ENCODE peak calls at places on chromosomes 12 and 14, in eight cellular contexts. One of them, this sample, is unnamed.

GRCh38 chr14:51357250-51357649 is 117.2 kb downstream of the TMX1 start:
- DNase-seq in sigmoid colon: no peak
- DNase-seq in suprapubic skin: no peak
- DNase-seq in body of pancreas: no peak
- DNase-seq in right lobe of liver: no peak
- DNase-seq in tibial nerve: no peak
- DNase-seq in IMR-90: peak; percentile 46
- DNase-seq in A549: no peak
- DNase-seq in this sample: no peak

GRCh38 chr12:67426067-67426466 is 156.9 kb downstream of the CAND1 start:
- DNase-seq in sigmoid colon: no peak
- DNase-seq in suprapubic skin: no peak
- DNase-seq in body of pancreas: peak; percentile 58
- DNase-seq in right lobe of liver: no peak
- DNase-seq in tibial nerve: no peak
- DNase-seq in IMR-90: peak; percentile 80
- DNase-seq in A549: no peak
- DNase-seq in this sample: no peak

GRCh38 chr14:28348797-28349196 is 417.8 kb upstream of the FOXG1 start:
- DNase-seq in sigmoid colon: no peak
- DNase-seq in suprapubic skin: no peak
- DNase-seq in body of pancreas: no peak
- DNase-seq in right lobe of liver: no peak
- DNase-seq in tibial nerve: no peak
- DNase-seq in IMR-90: no peak
- DNase-seq in A549: no peak
- DNase-seq in this sample: no peak

GRCh38 chr12:56836800-56837663 is 73.9 kb downstream of the HSD17B6 start:
- DNase-seq in sigmoid colon: no peak
- DNase-seq in suprapubic skin: no peak
- DNase-seq in body of pancreas: no peak
- DNase-seq in right lobe of liver: no peak
- DNase-seq in tibial nerve: no peak
- DNase-seq in IMR-90: peak; percentile 72
- DNase-seq in A549: no peak
- DNase-seq in this sample: no peak

GRCh38 chr12:52692253-52692652 is 11.1 kb downstream of the KRT77 start:
- DNase-seq in sigmoid colon: no peak
- DNase-seq in suprapubic skin: no peak
- DNase-seq in body of pancreas: no peak
- DNase-seq in right lobe of liver: no peak
- DNase-seq in tibial nerve: no peak
- DNase-seq in IMR-90: no peak
- DNase-seq in A549: no peak
- DNase-seq in this sample: no peak

GRCh38 chr14:82879949-82880535 is 1346.4 kb upstream of the SEL1L start:
- DNase-seq in sigmoid colon: no peak
- DNase-seq in suprapubic skin: no peak
- DNase-seq in body of pancreas: no peak
- DNase-seq in right lobe of liver: no peak
- DNase-seq in tibial nerve: no peak
- DNase-seq in IMR-90: no peak
- DNase-seq in A549: no peak
- DNase-seq in this sample: no peak

GRCh38 chr12:64323476-64324225 is 66.9 kb downstream of the C12orf56 start:
- DNase-seq in sigmoid colon: no peak
- DNase-seq in suprapubic skin: no peak
- DNase-seq in body of pancreas: no peak
- DNase-seq in right lobe of liver: no peak
- DNase-seq in tibial nerve: no peak
- DNase-seq in IMR-90: no peak
- DNase-seq in A549: no peak
- DNase-seq in this sample: no peak

GRCh38 chr14:22819191-22819988 is 4.2 kb upstream of the SLC7A7 start:
- DNase-seq in sigmoid colon: peak; percentile 74
- DNase-seq in suprapubic skin: no peak
- DNase-seq in body of pancreas: peak; percentile 55
- DNase-seq in right lobe of liver: peak; percentile 69
- DNase-seq in tibial nerve: peak; percentile 51
- DNase-seq in IMR-90: peak; percentile 85
- DNase-seq in A549: no peak
- DNase-seq in this sample: peak; percentile 57

GRCh38 chr12:98901189-98901588 is 256.1 kb downstream of the APAF1 start:
- DNase-seq in sigmoid colon: no peak
- DNase-seq in suprapubic skin: no peak
- DNase-seq in body of pancreas: no peak
- DNase-seq in right lobe of liver: no peak
- DNase-seq in tibial nerve: no peak
- DNase-seq in IMR-90: no peak
- DNase-seq in A549: no peak
- DNase-seq in this sample: no peak

GRCh38 chr12:133202493-133203343 is 21.4 kb downstream of the ZNF268 start:
- DNase-seq in sigmoid colon: no peak
- DNase-seq in suprapubic skin: no peak
- DNase-seq in body of pancreas: no peak
- DNase-seq in right lobe of liver: no peak
- DNase-seq in tibial nerve: no peak
- DNase-seq in IMR-90: no peak
- DNase-seq in A549: no peak
- DNase-seq in this sample: no peak

GRCh38 chr12:85794551-85794950 is 41.7 kb downstream of the RASSF9 start:
- DNase-seq in sigmoid colon: no peak
- DNase-seq in suprapubic skin: no peak
- DNase-seq in body of pancreas: no peak
- DNase-seq in right lobe of liver: no peak
- DNase-seq in tibial nerve: no peak
- DNase-seq in IMR-90: peak; percentile 4
- DNase-seq in A549: no peak
- DNase-seq in this sample: no peak

GRCh38 chr14:49769581-49770211 is 1.7 kb downstream of the KLHDC2 start:
- DNase-seq in sigmoid colon: no peak
- DNase-seq in suprapubic skin: no peak
- DNase-seq in body of pancreas: no peak
- DNase-seq in right lobe of liver: no peak
- DNase-seq in tibial nerve: no peak
- DNase-seq in IMR-90: no peak
- DNase-seq in A549: no peak
- DNase-seq in this sample: no peak

GRCh38 chr14:49767473-49768300 is at the start of gene KLHDC2:
- DNase-seq in sigmoid colon: peak; percentile 93
- DNase-seq in suprapubic skin: peak; percentile 90
- DNase-seq in body of pancreas: peak; percentile 93
- DNase-seq in right lobe of liver: peak; percentile 94
- DNase-seq in tibial nerve: peak; percentile 72
- DNase-seq in IMR-90: peak; percentile 88
- DNase-seq in A549: peak; percentile 65
- DNase-seq in this sample: peak; percentile 93

GRCh38 chr14:49769171-49769570 is 1.2 kb downstream of the KLHDC2 start:
- DNase-seq in sigmoid colon: no peak
- DNase-seq in suprapubic skin: no peak
- DNase-seq in body of pancreas: no peak
- DNase-seq in right lobe of liver: no peak
- DNase-seq in tibial nerve: no peak
- DNase-seq in IMR-90: peak; percentile 52
- DNase-seq in A549: no peak
- DNase-seq in this sample: peak; percentile 39

GRCh38 chr14:49768301-49769121 is 558 bp downstream of the KLHDC2 start:
- DNase-seq in sigmoid colon: peak; percentile 71
- DNase-seq in suprapubic skin: peak; percentile 78
- DNase-seq in body of pancreas: peak; percentile 56
- DNase-seq in right lobe of liver: peak; percentile 70
- DNase-seq in tibial nerve: peak; percentile 39
- DNase-seq in IMR-90: peak; percentile 66
- DNase-seq in A549: peak; percentile 13
- DNase-seq in this sample: peak; percentile 65

DNA sequence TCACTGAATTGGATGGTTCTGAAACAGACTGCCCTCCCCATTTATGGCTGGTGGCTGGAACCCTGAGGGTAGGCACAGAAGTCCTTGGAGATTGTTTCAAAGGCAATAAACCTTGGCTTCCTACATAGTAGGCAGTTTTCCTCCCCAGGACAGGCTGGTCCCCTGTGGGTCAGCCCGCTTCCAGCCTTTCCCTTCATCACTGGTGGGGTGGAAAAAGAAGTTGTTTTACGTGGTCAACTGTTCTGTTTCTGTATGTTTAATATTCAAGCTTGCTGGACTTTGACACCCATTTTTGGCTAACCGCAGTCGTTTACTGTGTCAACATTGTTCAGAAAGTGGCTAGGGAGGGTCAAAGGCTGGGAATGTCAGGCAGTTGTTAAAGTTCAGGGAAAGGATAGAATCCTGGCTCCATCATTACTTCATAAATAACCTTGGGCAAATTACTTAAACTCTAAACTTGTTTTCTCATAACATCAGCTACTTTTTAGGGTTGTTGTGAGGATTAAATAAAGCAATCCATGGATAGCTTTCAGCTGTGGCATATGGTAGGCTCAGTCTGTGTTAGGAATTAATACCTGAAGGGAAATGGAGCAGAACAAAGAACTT is 2.4 kb downstream of the KLHDC2 start:
- DNase-seq in sigmoid colon: no peak
- DNase-seq in suprapubic skin: no peak
- DNase-seq in body of pancreas: peak; percentile 70
- DNase-seq in right lobe of liver: peak; percentile 31
- DNase-seq in tibial nerve: no peak
- DNase-seq in IMR-90: peak; percentile 5
- DNase-seq in A549: no peak
- DNase-seq in this sample: peak; percentile 63
- TF ChIP-seq POLR2A in sigmoid colon: no peak
- TF ChIP-seq POLR2A in suprapubic skin: no peak
- TF ChIP-seq POLR2A in body of pancreas: peak; percentile 70
- TF ChIP-seq POLR2A in right lobe of liver: peak; percentile 81
- TF ChIP-seq POLR2A in tibial nerve: no peak
- TF ChIP-seq POLR2A in IMR-90: no peak
- TF ChIP-seq POLR2A in A549: no peak
- TF ChIP-seq POLR2A in this sample: no peak

GRCh38 chr12:47881041-47881440 is 23.8 kb downstream of the VDR start:
- DNase-seq in sigmoid colon: no peak
- DNase-seq in suprapubic skin: no peak
- DNase-seq in body of pancreas: no peak
- DNase-seq in right lobe of liver: no peak
- DNase-seq in tibial nerve: no peak
- DNase-seq in IMR-90: no peak
- DNase-seq in A549: no peak
- DNase-seq in this sample: no peak

GRCh38 chr12:47883663-47884195 is 21.1 kb downstream of the VDR start:
- DNase-seq in sigmoid colon: no peak
- DNase-seq in suprapubic skin: no peak
- DNase-seq in body of pancreas: no peak
- DNase-seq in right lobe of liver: no peak
- DNase-seq in tibial nerve: no peak
- DNase-seq in IMR-90: no peak
- DNase-seq in A549: no peak
- DNase-seq in this sample: no peak

GRCh38 chr12:47881826-47882427 is 22.9 kb downstream of the VDR start:
- DNase-seq in sigmoid colon: peak; percentile 74
- DNase-seq in suprapubic skin: peak; percentile 86
- DNase-seq in body of pancreas: peak; percentile 28
- DNase-seq in right lobe of liver: no peak
- DNase-seq in tibial nerve: peak; percentile 70
- DNase-seq in IMR-90: peak; percentile 97
- DNase-seq in A549: no peak
- DNase-seq in this sample: no peak

GRCh38 chr12:47884501-47884900 is 20.3 kb downstream of the VDR start:
- DNase-seq in sigmoid colon: no peak
- DNase-seq in suprapubic skin: no peak
- DNase-seq in body of pancreas: no peak
- DNase-seq in right lobe of liver: no peak
- DNase-seq in tibial nerve: no peak
- DNase-seq in IMR-90: no peak
- DNase-seq in A549: no peak
- DNase-seq in this sample: no peak

GRCh38 chr12:47882796-47883546 is 21.8 kb downstream of the VDR start:
- DNase-seq in sigmoid colon: peak; percentile 64
- DNase-seq in suprapubic skin: no peak
- DNase-seq in body of pancreas: no peak
- DNase-seq in right lobe of liver: no peak
- DNase-seq in tibial nerve: no peak
- DNase-seq in IMR-90: no peak
- DNase-seq in A549: no peak
- DNase-seq in this sample: peak; percentile 42
- H3K4me1 ChIP-seq in sigmoid colon: no peaks in the 10 kb centered on the region
- H3K4me1 ChIP-seq in suprapubic skin: peaks cover 49% of the 10 kb centered on the region
- H3K4me1 ChIP-seq in body of pancreas: no peaks in the 10 kb centered on the region
- H3K4me1 ChIP-seq in right lobe of liver: no peaks in the 10 kb centered on the region
- H3K4me1 ChIP-seq in tibial nerve: no peaks in the 10 kb centered on the region
- H3K4me1 ChIP-seq in IMR-90: peaks cover 20% of the 10 kb centered on the region
- H3K4me1 ChIP-seq in A549: peaks cover 9% of the 10 kb centered on the region
- H3K4me1 ChIP-seq in this sample: peaks cover 12% of the 10 kb centered on the region

GRCh38 chr12:118288174-118288573 is 84.5 kb downstream of the TAOK3 start:
- DNase-seq in sigmoid colon: no peak
- DNase-seq in suprapubic skin: no peak
- DNase-seq in body of pancreas: no peak
- DNase-seq in right lobe of liver: no peak
- DNase-seq in tibial nerve: no peak
- DNase-seq in IMR-90: no peak
- DNase-seq in A549: no peak
- DNase-seq in this sample: no peak

GRCh38 chr12:118287728-118288127 is 85.0 kb downstream of the TAOK3 start:
- DNase-seq in sigmoid colon: no peak
- DNase-seq in suprapubic skin: no peak
- DNase-seq in body of pancreas: no peak
- DNase-seq in right lobe of liver: no peak
- DNase-seq in tibial nerve: no peak
- DNase-seq in IMR-90: no peak
- DNase-seq in A549: no peak
- DNase-seq in this sample: no peak

GRCh38 chr12:118292836-118293235 is 79.9 kb downstream of the TAOK3 start:
- DNase-seq in sigmoid colon: no peak
- DNase-seq in suprapubic skin: no peak
- DNase-seq in body of pancreas: no peak
- DNase-seq in right lobe of liver: no peak
- DNase-seq in tibial nerve: no peak
- DNase-seq in IMR-90: no peak
- DNase-seq in A549: no peak
- DNase-seq in this sample: no peak

DNA sequence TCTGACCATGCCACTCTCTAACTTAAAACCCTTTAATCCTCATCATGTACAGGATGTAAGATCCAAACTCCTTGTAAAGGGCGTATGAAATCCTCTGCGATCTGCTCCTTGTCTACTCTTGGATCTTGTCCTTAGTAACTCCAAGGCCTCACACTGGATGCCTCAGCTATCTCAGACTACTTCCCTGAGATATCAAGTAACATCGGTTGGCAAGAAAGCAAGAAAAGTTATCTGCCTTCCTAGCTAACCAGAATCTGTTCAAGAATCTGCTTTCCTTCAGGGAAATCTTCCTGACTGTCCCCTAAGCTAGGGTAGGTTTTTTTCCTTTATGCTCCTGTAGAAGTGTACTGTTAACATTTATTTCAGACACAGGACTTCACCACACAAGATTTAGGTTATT is 82.6 kb downstream of the TAOK3 start:
- DNase-seq in sigmoid colon: no peak
- DNase-seq in suprapubic skin: no peak
- DNase-seq in body of pancreas: no peak
- DNase-seq in right lobe of liver: no peak
- DNase-seq in tibial nerve: no peak
- DNase-seq in IMR-90: peak; percentile 87
- DNase-seq in A549: no peak
- DNase-seq in this sample: no peak
- TF ChIP-seq POLR2A in sigmoid colon: no peak
- TF ChIP-seq POLR2A in suprapubic skin: no peak
- TF ChIP-seq POLR2A in body of pancreas: no peak
- TF ChIP-seq POLR2A in right lobe of liver: no peak
- TF ChIP-seq POLR2A in tibial nerve: no peak
- TF ChIP-seq POLR2A in IMR-90: no peak
- TF ChIP-seq POLR2A in A549: no peak
- TF ChIP-seq POLR2A in this sample: no peak

GRCh38 chr12:12007713-12008231 is 63.0 kb upstream of the BCL2L14 start:
- DNase-seq in sigmoid colon: no peak
- DNase-seq in suprapubic skin: no peak
- DNase-seq in body of pancreas: no peak
- DNase-seq in right lobe of liver: no peak
- DNase-seq in tibial nerve: no peak
- DNase-seq in IMR-90: no peak
- DNase-seq in A549: no peak
- DNase-seq in this sample: no peak
- H3K4me1 ChIP-seq in sigmoid colon: peaks cover 10% of the 10 kb centered on the region
- H3K4me1 ChIP-seq in suprapubic skin: peaks cover 30% of the 10 kb centered on the region
- H3K4me1 ChIP-seq in body of pancreas: no peaks in the 10 kb centered on the region
- H3K4me1 ChIP-seq in right lobe of liver: no peaks in the 10 kb centered on the region
- H3K4me1 ChIP-seq in tibial nerve: no peaks in the 10 kb centered on the region
- H3K4me1 ChIP-seq in IMR-90: peaks cover 7% of the 10 kb centered on the region
- H3K4me1 ChIP-seq in A549: no peaks in the 10 kb centered on the region
- H3K4me1 ChIP-seq in this sample: peaks cover 15% of the 10 kb centered on the region